ENCODE peak calls at places on chromosome 22, in nine cellular contexts. I is AG10803, F is foreskin fibroblast, P is A549, L is HFF-Myc, R is heart left ventricle, D is NB4, Q is Peyer's patch, H is colonic mucosa. T is an unnamed sample.

GRCh38 chr22:26134654-26135330 is 34.5 kb upstream of the SEZ6L start:
- DNase-seq in I (no peak), F (no peak), P (no peak), L (no peak), R (no peak), D (peak), Q (no peak), H (no peak), T (no peak)

GRCh38 chr22:17477401-17477833 is 85.9 kb upstream of the SLC25A18 start:
- DNase-seq in I (no peak), F (no peak), P (no peak), L (no peak), R (peak), D (peak), Q (no peak), H (no peak), T (peak)

GRCh38 chr22:29580200-29580810 is 608 bp downstream of the NIPSNAP1 start:
- DNase-seq in I (no peak), F (no peak), P (no peak), L (no peak), R (no peak), D (peak), Q (no peak), H (peak), T (no peak)

GRCh38 chr22:41021039-41021654 is 70.0 kb downstream of the RBX1 start:
- DNase-seq in I (no peak), F (no peak), P (no peak), L (no peak), R (no peak), D (peak), Q (peak), H (peak), T (no peak)

GRCh38 chr22:43901976-43902643 is 10.3 kb upstream of the PNPLA5 start:
- DNase-seq in I (peak), F (peak), P (peak), L (peak), R (no peak), D (no peak), Q (no peak), H (no peak), T (peak)

GRCh38 chr22:24284747-24285203 is 14.1 kb downstream of the SPECC1L start:
- DNase-seq in I (no peak), F (peak), P (no peak), L (no peak), R (no peak), D (no peak), Q (no peak), H (no peak), T (peak)

GRCh38 chr22:24171822-24172221 is 9.5 kb upstream of the SUSD2 start:
- DNase-seq in I (no peak), F (no peak), P (no peak), L (no peak), R (no peak), D (no peak), Q (no peak), H (no peak), T (no peak)

GRCh38 chr22:23214398-23214797 is 34.1 kb downstream of the BCR start:
- DNase-seq in I (no peak), F (no peak), P (no peak), L (no peak), R (peak), D (no peak), Q (no peak), H (no peak), T (no peak)

GRCh38 chr22:33722817-33723216 is 197.5 kb downstream of the LARGE1 start:
- DNase-seq in I (no peak), F (no peak), P (no peak), L (no peak), R (no peak), D (no peak), Q (no peak), H (no peak), T (no peak)

GRCh38 chr22:40965936-40966557 is 14.9 kb downstream of the RBX1 start:
- DNase-seq in I (no peak), F (no peak), P (no peak), L (no peak), R (no peak), D (peak), Q (peak), H (no peak), T (no peak)

GRCh38 chr22:25903294-25903693 is 161.3 kb downstream of the MYO18B start:
- DNase-seq in I (no peak), F (no peak), P (no peak), L (no peak), R (no peak), D (peak), Q (no peak), H (no peak), T (no peak)

GRCh38 chr22:30922151-30922611 is 46.4 kb downstream of the MORC2 start:
- DNase-seq in I (peak), F (peak), P (no peak), L (peak), R (peak), D (peak), Q (peak), H (peak), T (peak)

GRCh38 chr22:30575011-30575671 is 676 bp upstream of the GAL3ST1 start:
- DNase-seq in I (peak), F (peak), P (no peak), L (no peak), R (no peak), D (no peak), Q (no peak), H (peak), T (peak)

GRCh38 chr22:30314918-30315317 is 11.8 kb downstream of the TBC1D10A start:
- DNase-seq in I (no peak), F (no peak), P (no peak), L (no peak), R (no peak), D (no peak), Q (no peak), H (no peak), T (no peak)

GRCh38 chr22:26215766-26216165 is 46.5 kb downstream of the SEZ6L start:
- DNase-seq in I (no peak), F (no peak), P (no peak), L (no peak), R (no peak), D (no peak), Q (no peak), H (no peak), T (no peak)

GRCh38 chr22:43867839-43868652 is 5.7 kb upstream of the SULT4A1 start:
- DNase-seq in I (peak), F (peak), P (peak), L (peak), R (peak), D (peak), Q (peak), H (peak), T (peak)

GRCh38 chr22:23072911-23073491 is 2.7 kb downstream of the GNAZ start:
- DNase-seq in I (no peak), F (no peak), P (no peak), L (peak), R (peak), D (no peak), Q (no peak), H (no peak), T (no peak)

GRCh38 chr22:48947636-48948035 is 880.0 kb downstream of the BRD1 start:
- DNase-seq in I (no peak), F (no peak), P (no peak), L (no peak), R (no peak), D (no peak), Q (no peak), H (no peak), T (no peak)

GRCh38 chr22:35128637-35129036 is 62.7 kb downstream of the ISX start:
- DNase-seq in I (no peak), F (no peak), P (no peak), L (no peak), R (no peak), D (no peak), Q (no peak), H (no peak), T (no peak)

GRCh38 chr22:17872491-17872890 is 98.2 kb upstream of the BID start:
- DNase-seq in I (no peak), F (no peak), P (no peak), L (no peak), R (no peak), D (no peak), Q (no peak), H (no peak), T (no peak)

GRCh38 chr22:24083361-24083760 is 72.3 kb downstream of the CABIN1 start:
- DNase-seq in I (no peak), F (no peak), P (no peak), L (no peak), R (no peak), D (no peak), Q (peak), H (no peak), T (no peak)

GRCh38 chr22:29855611-29856181 is 17.6 kb upstream of the ASCC2 start:
- DNase-seq in I (no peak), F (no peak), P (no peak), L (no peak), R (peak), D (peak), Q (peak), H (no peak), T (no peak)

GRCh38 chr22:22558972-22559603 is at the start of gene PRAME:
- DNase-seq in I (peak), F (no peak), P (peak), L (no peak), R (peak), D (peak), Q (peak), H (peak), T (peak)

GRCh38 chr22:19788661-19789225 is 28.2 kb downstream of the TBX1 start:
- DNase-seq in I (no peak), F (no peak), P (no peak), L (no peak), R (peak), D (no peak), Q (no peak), H (no peak), T (no peak)
- H3K4me3 ChIP-seq in I (no peak), F (no peak), P (no peak), L (no peak), R (no peak), D (no peak), Q (no peak), H (no peak), T (no peak)

DNA sequence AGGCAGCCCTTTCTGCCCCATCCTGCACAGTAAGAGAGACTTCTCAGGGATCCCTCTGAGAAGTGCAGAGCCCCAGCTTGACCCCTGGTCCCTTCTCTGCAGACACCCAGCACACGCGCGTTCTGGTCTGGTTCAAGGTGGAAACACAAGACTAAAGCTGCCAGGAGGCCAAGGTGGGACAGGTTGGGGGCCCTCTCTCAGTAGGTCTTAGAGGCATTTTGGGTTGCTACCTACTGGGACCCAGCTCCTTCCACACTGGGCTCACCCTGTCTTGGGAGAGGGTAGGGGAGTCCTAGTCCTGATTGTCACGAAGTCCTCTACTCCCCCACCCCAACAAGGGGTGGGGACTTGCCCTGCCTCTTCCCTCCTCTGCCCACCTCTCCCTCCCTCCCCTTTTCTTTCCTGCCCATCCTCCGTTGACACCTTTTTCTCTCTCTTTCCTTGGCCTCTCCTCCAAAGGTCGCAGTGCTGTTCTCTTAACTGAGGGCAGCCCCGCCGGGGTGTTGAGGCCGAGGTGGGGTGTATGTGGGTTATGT is 763 bp upstream of the SOX10 start:
- DNase-seq in I (no peak), F (no peak), P (no peak), L (no peak), R (no peak), D (no peak), Q (no peak), H (no peak), T (no peak)
- TF ChIP-seq CTCF in I (no peak), F (no peak), P (no peak), L (no peak), R (no peak), D (no peak), Q (no peak), H (no peak), T (no peak)

GRCh38 chr22:39530692-39531331 is 1.7 kb downstream of the RPS19BP1 start:
- DNase-seq in I (peak), F (no peak), P (no peak), L (no peak), R (no peak), D (peak), Q (no peak), H (peak), T (peak)

GRCh38 chr22:39528080-39528661 is 4.4 kb downstream of the RPS19BP1 start:
- DNase-seq in I (no peak), F (no peak), P (no peak), L (no peak), R (no peak), D (no peak), Q (no peak), H (no peak), T (no peak)

GRCh38 chr22:39530136-39530535 is 2.4 kb downstream of the RPS19BP1 start:
- DNase-seq in I (no peak), F (no peak), P (no peak), L (no peak), R (no peak), D (no peak), Q (no peak), H (no peak), T (no peak)

GRCh38 chr22:39528681-39529486 is 3.7 kb downstream of the RPS19BP1 start:
- DNase-seq in I (peak), F (peak), P (peak), L (peak), R (peak), D (peak), Q (peak), H (peak), T (peak)

DNA sequence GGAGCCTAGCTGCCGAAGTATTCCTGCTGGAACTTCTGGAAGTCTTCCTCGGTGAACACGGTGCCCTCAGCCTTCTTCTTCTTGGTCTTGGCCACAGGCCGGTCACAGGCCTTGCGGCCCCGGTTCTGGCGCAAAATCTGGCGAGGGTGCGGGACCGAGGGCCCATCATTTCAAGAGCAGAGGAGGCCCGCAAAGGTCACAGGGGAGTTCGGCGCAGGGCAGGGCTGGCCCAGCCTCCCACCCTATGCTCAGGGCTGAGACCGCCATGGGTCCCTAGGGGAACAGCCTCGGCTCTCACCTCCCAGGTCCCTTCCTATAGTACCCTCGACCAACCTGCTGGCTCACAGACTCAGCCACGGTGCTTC is 3.1 kb downstream of the RPS19BP1 start:
- DNase-seq in I (no peak), F (no peak), P (no peak), L (no peak), R (no peak), D (no peak), Q (no peak), H (peak), T (no peak)
- H3K4me3 ChIP-seq in I (peak), F (no peak), P (no peak), L (peak), R (peak), D (no peak), Q (no peak), H (no peak), T (no peak)

GRCh38 chr22:46297151-46297819 is 615 bp downstream of the GTSE1 start:
- DNase-seq in I (peak), F (peak), P (no peak), L (no peak), R (no peak), D (peak), Q (no peak), H (peak), T (no peak)

GRCh38 chr22:46299101-46299500 is 2.4 kb downstream of the GTSE1 start:
- DNase-seq in I (no peak), F (no peak), P (no peak), L (no peak), R (no peak), D (no peak), Q (no peak), H (no peak), T (no peak)

GRCh38 chr22:46295277-46295971 is 1.2 kb upstream of the GTSE1 start:
- DNase-seq in I (no peak), F (no peak), P (no peak), L (no peak), R (no peak), D (no peak), Q (no peak), H (no peak), T (no peak)

GRCh38 chr22:46294784-46295183 is 1.9 kb upstream of the GTSE1 start:
- DNase-seq in I (no peak), F (no peak), P (no peak), L (no peak), R (no peak), D (no peak), Q (no peak), H (no peak), T (no peak)

GRCh38 chr22:46296257-46297150 is at the start of gene GTSE1:
- DNase-seq in I (peak), F (peak), P (peak), L (peak), R (peak), D (peak), Q (peak), H (peak), T (peak)
- TF ChIP-seq CTCF in I (no peak), F (no peak), P (no peak), L (no peak), R (peak), D (no peak), Q (peak), H (no peak), T (no peak)

GRCh38 chr22:45775569-45776312 is 104.1 kb downstream of the ATXN10 start:
- DNase-seq in I (no peak), F (no peak), P (no peak), L (no peak), R (no peak), D (no peak), Q (no peak), H (no peak), T (no peak)
- H3K4me3 ChIP-seq in I (no peak), F (no peak), P (no peak), L (no peak), R (no peak), D (no peak), Q (no peak), H (no peak), T (no peak)

GRCh38 chr22:50252081-50253045 is 1.3 kb upstream of the HDAC10 start:
- DNase-seq in I (peak), F (no peak), P (no peak), L (no peak), R (peak), D (peak), Q (peak), H (peak), T (peak)
- TF ChIP-seq CTCF in I (peak), F (peak), P (peak), L (peak), R (peak), D (peak), Q (peak), H (peak), T (peak)

GRCh38 chr22:27312567-27313507 is 488.7 kb downstream of the MN1 start:
- DNase-seq in I (no peak), F (no peak), P (no peak), L (no peak), R (no peak), D (no peak), Q (no peak), H (peak), T (no peak)

GRCh38 chr22:27310966-27311665 is 490.4 kb downstream of the MN1 start:
- DNase-seq in I (no peak), F (no peak), P (no peak), L (no peak), R (no peak), D (no peak), Q (no peak), H (no peak), T (no peak)

GRCh38 chr22:27314276-27314807 is 487.2 kb downstream of the MN1 start:
- DNase-seq in I (no peak), F (no peak), P (no peak), L (no peak), R (no peak), D (no peak), Q (no peak), H (peak), T (no peak)

GRCh38 chr22:27309713-27310112 is 491.8 kb downstream of the MN1 start:
- DNase-seq in I (peak), F (no peak), P (no peak), L (no peak), R (no peak), D (no peak), Q (no peak), H (no peak), T (no peak)

GRCh38 chr22:27311666-27312566 is 489.6 kb downstream of the MN1 start:
- DNase-seq in I (no peak), F (no peak), P (no peak), L (no peak), R (no peak), D (no peak), Q (no peak), H (peak), T (no peak)
- H3K4me3 ChIP-seq in I (no peak), F (no peak), P (no peak), L (no peak), R (no peak), D (no peak), Q (no peak), H (no peak), T (no peak)

GRCh38 chr22:27952091-27952490 is 33.0 kb upstream of the PITPNB start:
- DNase-seq in I (peak), F (peak), P (no peak), L (peak), R (no peak), D (no peak), Q (no peak), H (no peak), T (peak)

GRCh38 chr22:27948569-27948968 is 29.5 kb upstream of the PITPNB start:
- DNase-seq in I (no peak), F (no peak), P (no peak), L (no peak), R (no peak), D (no peak), Q (no peak), H (no peak), T (no peak)

GRCh38 chr22:27952779-27953178 is 33.7 kb upstream of the PITPNB start:
- DNase-seq in I (peak), F (no peak), P (no peak), L (no peak), R (no peak), D (no peak), Q (no peak), H (no peak), T (peak)

GRCh38 chr22:27949421-27949820 is 30.4 kb upstream of the PITPNB start:
- DNase-seq in I (no peak), F (no peak), P (no peak), L (no peak), R (no peak), D (no peak), Q (no peak), H (no peak), T (no peak)

GRCh38 chr22:27947461-27947860 is 28.4 kb upstream of the PITPNB start:
- DNase-seq in I (no peak), F (no peak), P (no peak), L (no peak), R (no peak), D (no peak), Q (no peak), H (no peak), T (no peak)
- TF ChIP-seq CTCF in I (no peak), F (no peak), P (no peak), L (no peak), R (no peak), D (no peak), Q (no peak), H (no peak), T (no peak)

GRCh38 chr22:37562049-37562784 is 1.9 kb downstream of the CDC42EP1 start:
- DNase-seq in I (no peak), F (no peak), P (no peak), L (no peak), R (no peak), D (no peak), Q (no peak), H (no peak), T (no peak)
- H3K4me3 ChIP-seq in I (peak), F (peak), P (peak), L (peak), R (peak), D (no peak), Q (peak), H (peak), T (peak)